ENCODE peak calls at places on chromosomes 11 and 22, in seven cellular contexts. W is HCT116, B is HepG2, V is sigmoid colon, N is stomach, G is suprapubic skin, T is upper lobe of left lung. C is an unnamed sample.

GRCh38 chr11:41309716-41310115 is 149.7 kb downstream of the LRRC4C start:
- DNase-seq in W (no peak), B (no peak), V (no peak), N (no peak), G (no peak), T (no peak), C (no peak)

GRCh38 chr11:33942954-33943353 is 51.1 kb upstream of the LMO2 start:
- DNase-seq in W (peak; percentile 3), B (no peak), V (no peak), N (no peak), G (peak; percentile 73), T (no peak), C (no peak)

GRCh38 chr11:113563766-113564165 is 88.6 kb upstream of the DRD2 start:
- DNase-seq in W (no peak), B (no peak), V (no peak), N (no peak), G (no peak), T (no peak), C (no peak)

GRCh38 chr11:73189723-73190556 is 28.1 kb upstream of the P2RY2 start:
- DNase-seq in W (no peak), B (no peak), V (peak; percentile 47), N (peak; percentile 18), G (no peak), T (no peak), C (no peak)

GRCh38 chr11:8683115-8683807 is 669 bp downstream of the RPL27A start:
- DNase-seq in W (no peak), B (no peak), V (no peak), N (no peak), G (peak; percentile 71), T (no peak), C (no peak)

GRCh38 chr11:76265771-76266241 is 59.5 kb upstream of the WNT11 start:
- DNase-seq in W (no peak), B (no peak), V (no peak), N (no peak), G (no peak), T (no peak), C (no peak)

GRCh38 chr11:69664103-69664775 is 10.9 kb downstream of the LTO1 start:
- DNase-seq in W (no peak), B (no peak), V (peak; percentile 51), N (no peak), G (peak; percentile 39), T (peak; percentile 29), C (no peak)

GRCh38 chr22:46514592-46515207 is 22.7 kb downstream of the CELSR1 start:
- DNase-seq in W (no peak), B (no peak), V (no peak), N (no peak), G (no peak), T (peak; percentile 60), C (no peak)

GRCh38 chr11:95584180-95584579 is 205.4 kb downstream of the FAM76B start:
- DNase-seq in W (no peak), B (no peak), V (no peak), N (no peak), G (no peak), T (no peak), C (no peak)

GRCh38 chr11:125959931-125960330 is 14.1 kb downstream of the VSIG10L2 start:
- DNase-seq in W (no peak), B (no peak), V (no peak), N (no peak), G (no peak), T (no peak), C (no peak)

GRCh38 chr11:125960771-125961170 is 14.9 kb downstream of the VSIG10L2 start:
- DNase-seq in W (no peak), B (no peak), V (no peak), N (no peak), G (no peak), T (no peak), C (no peak)

GRCh38 chr11:125956371-125956770 is 10.5 kb downstream of the VSIG10L2 start:
- DNase-seq in W (no peak), B (no peak), V (peak; percentile 85), N (no peak), G (no peak), T (peak; percentile 48), C (no peak)

GRCh38 chr11:125957623-125958330 is 11.9 kb downstream of the VSIG10L2 start:
- DNase-seq in W (no peak), B (no peak), V (no peak), N (no peak), G (no peak), T (no peak), C (no peak)

DNA sequence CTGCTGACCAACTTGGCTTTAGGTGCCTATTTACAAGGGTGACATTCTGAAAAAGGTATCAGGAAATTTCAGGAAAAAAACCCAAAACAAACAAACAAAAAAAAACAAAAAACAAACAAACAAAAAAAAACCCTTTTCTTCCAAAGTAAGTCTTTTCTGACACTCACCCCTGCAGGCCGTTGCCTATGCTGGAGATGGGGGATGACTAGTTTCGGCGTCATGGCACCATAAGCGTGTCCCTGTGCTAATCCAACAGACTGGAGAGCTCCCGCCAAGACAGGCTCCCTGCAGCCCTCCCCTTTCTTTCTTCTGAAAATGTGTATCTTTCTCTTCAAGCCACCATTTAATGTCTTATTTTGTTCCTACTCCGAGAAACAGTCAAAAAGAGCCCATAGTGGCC is 13.7 kb downstream of the VSIG10L2 start:
- DNase-seq in W (no peak), B (no peak), V (no peak), N (no peak), G (no peak), T (no peak), C (no peak)
- H3K36me3 ChIP-seq in W (no peaks in the 10 kb centered on the region), B (no peaks in the 10 kb centered on the region), V (peaks cover 34% of the 10 kb centered on the region), N (peaks cover 27% of the 10 kb centered on the region), G (peaks cover 24% of the 10 kb centered on the region), T (no peaks in the 10 kb centered on the region), C (no peaks in the 10 kb centered on the region)

DNA sequence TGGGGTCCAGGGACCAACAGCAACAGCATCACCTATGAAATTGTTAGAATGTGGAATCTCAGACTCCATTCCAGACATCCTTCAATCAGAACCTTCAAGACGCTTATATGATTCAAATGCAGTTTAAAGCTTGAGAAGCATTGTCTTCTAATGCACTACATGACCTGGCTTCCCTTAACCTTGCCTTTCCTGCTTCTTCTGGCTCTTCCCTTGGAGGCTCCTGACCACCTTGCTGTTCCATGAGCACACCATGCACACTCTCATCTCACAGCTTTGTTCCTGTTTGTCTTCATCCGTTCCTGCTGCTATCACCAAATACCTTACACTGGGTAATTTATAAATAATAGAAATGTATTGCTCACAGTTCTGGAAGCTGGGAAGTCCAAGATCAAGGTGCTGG is 26.1 kb downstream of the ZC3H12C start:
- DNase-seq in W (no peak), B (no peak), V (no peak), N (no peak), G (no peak), T (no peak), C (no peak)
- TF ChIP-seq POLR2A in W (no peak), B (no peak), V (no peak), N (no peak), G (no peak), T (no peak), C (no peak)

GRCh38 chr11:12169822-12170221 is 59.4 kb downstream of the MICAL2 start:
- DNase-seq in W (no peak), B (no peak), V (no peak), N (no peak), G (no peak), T (no peak), C (no peak)

GRCh38 chr11:12168114-12168513 is 57.7 kb downstream of the MICAL2 start:
- DNase-seq in W (no peak), B (no peak), V (no peak), N (no peak), G (no peak), T (no peak), C (no peak)

GRCh38 chr11:12166299-12167092 is 56.1 kb downstream of the MICAL2 start:
- DNase-seq in W (no peak), B (no peak), V (no peak), N (no peak), G (no peak), T (no peak), C (no peak)

GRCh38 chr11:12165237-12165875 is 55.0 kb downstream of the MICAL2 start:
- DNase-seq in W (no peak), B (no peak), V (no peak), N (no peak), G (no peak), T (no peak), C (no peak)

GRCh38 chr11:12167098-12167999 is 57.0 kb downstream of the MICAL2 start:
- DNase-seq in W (peak; percentile 95), B (peak; percentile 78), V (no peak), N (no peak), G (no peak), T (peak; percentile 27), C (no peak)
- TF ChIP-seq POLR2AphosphoS5 in W (peak; percentile 71), B (no peak), V (peak; percentile 21), N (no peak), G (no peak), T (peak; percentile 36), C (peak; percentile 32)

DNA sequence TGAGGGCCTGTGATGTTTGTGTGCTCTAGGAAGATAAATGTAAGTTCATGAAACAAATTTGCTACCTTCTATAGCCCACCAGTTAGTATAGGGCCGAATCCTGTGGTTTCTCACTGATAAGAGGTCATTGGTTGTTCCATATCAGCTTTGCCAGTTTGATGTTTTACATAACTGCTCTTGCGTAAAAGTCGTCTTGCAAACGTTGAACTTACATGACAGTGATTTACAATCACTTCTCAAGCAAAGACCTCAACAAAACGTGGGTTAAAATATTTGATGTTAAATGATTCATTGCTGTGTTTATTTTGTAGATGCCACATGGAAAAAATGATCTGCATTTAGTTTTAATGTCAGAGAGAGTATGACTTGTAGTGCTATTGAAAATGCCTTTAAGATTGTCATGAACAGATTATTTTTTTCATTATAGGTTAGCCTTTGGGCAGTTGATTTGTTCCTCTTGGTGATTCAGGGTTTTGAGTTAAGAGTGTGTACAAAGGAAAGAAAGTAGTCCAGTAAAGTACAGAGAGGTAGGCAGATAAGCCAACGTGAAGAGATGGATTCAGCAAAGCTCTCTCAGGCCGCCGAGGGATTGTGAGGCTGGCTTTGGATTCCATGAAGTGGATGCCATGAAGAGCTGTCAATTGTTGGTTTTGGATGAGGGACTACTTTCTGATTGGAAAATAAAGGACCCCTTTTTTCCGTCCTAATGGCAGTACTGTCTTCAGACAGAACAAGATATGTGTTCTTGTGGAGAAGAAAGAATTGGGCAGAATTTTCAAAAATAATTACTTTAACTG is 2.6 kb downstream of the EWSR1 start:
- DNase-seq in W (no peak), B (peak; percentile 69), V (no peak), N (no peak), G (no peak), T (no peak), C (no peak)
- H3K36me3 ChIP-seq in W (peaks cover 53% of the 10 kb centered on the region), B (peaks cover 9% of the 10 kb centered on the region), V (peaks cover 23% of the 10 kb centered on the region), N (peaks cover 41% of the 10 kb centered on the region), G (peaks cover 34% of the 10 kb centered on the region), T (peaks cover 18% of the 10 kb centered on the region), C (no peaks in the 10 kb centered on the region)

DNA sequence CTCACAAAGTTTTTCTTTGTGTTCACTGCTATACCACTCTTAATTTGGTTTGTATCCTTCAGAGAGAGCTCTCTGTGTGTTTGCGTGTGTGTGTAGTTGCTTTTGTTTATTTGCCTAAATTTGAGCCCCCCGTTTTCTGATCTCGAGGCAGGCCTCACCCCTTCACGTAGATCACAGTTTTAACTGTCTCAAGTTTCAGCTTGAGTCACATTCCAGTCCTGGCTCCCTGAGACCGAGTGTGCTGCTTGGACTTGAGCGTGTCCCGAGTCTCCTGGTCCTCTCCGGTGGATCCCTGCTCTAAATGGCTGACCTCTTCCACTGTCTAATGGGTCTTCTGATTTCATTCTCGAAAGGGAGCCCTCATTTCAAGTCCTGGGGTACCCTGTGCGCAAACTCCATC is 9.2 kb downstream of the SPINDOC start:
- DNase-seq in W (no peak), B (no peak), V (no peak), N (no peak), G (no peak), T (no peak), C (no peak)
- TF ChIP-seq POLR2A in W (no peak), B (no peak), V (no peak), N (no peak), G (no peak), T (no peak), C (no peak)

GRCh38 chr11:86174101-86175046 is 70.2 kb upstream of the EED start:
- DNase-seq in W (no peak), B (peak; percentile 61), V (peak; percentile 74), N (peak; percentile 44), G (peak; percentile 68), T (no peak), C (no peak)
- TF ChIP-seq POLR2AphosphoS5 in W (no peak), B (no peak), V (peak; percentile 67), N (peak; percentile 78), G (no peak), T (peak; percentile 81), C (peak; percentile 18)

C was measured in prostate gland.